ENCODE peak calls at places on chromosome 10, in ten cellular contexts. Q is left ventricle myocardium inferior, G is AG04450, W is GM23338, F is adrenal gland, M is AG04449, Z is WERI-Rb-1, L is Panc1, T is heart left ventricle, D is body of pancreas. P is an unnamed sample.
A peak's percentile ranks its signal among the peaks of the same experiment; 100 is the strongest.

GRCh38 chr10:17599089-17599488 is 18.1 kb downstream of the HACD1 start:
- DNase-seq in Q (no peak), G (peak; percentile 3), W (peak; percentile 64), F (no peak), M (no peak), Z (peak; percentile 14), L (no peak), T (no peak), D (no peak), P (no peak)

GRCh38 chr10:36388162-36388561 is 737.2 kb upstream of the ANKRD30A start:
- DNase-seq in Q (no peak), G (no peak), W (no peak), F (no peak), M (no peak), Z (no peak), L (no peak), T (no peak), D (no peak), P (no peak)

GRCh38 chr10:89158446-89158845 is 48.7 kb downstream of the CH25H start:
- DNase-seq in Q (no peak), G (no peak), W (no peak), F (no peak), M (peak; percentile 94), Z (no peak), L (no peak), T (no peak), D (no peak), P (no peak)

GRCh38 chr10:20334559-20334958 is 518.3 kb downstream of the PLXDC2 start:
- DNase-seq in Q (no peak), G (no peak), W (no peak), F (no peak), M (no peak), Z (no peak), L (no peak), T (no peak), D (no peak), P (no peak)

GRCh38 chr10:122390679-122391078 is 16.2 kb downstream of the PLEKHA1 start:
- DNase-seq in Q (no peak), G (no peak), W (no peak), F (no peak), M (no peak), Z (no peak), L (no peak), T (no peak), D (no peak), P (no peak)

GRCh38 chr10:62166331-62167154 is 102.1 kb downstream of the RTKN2 start:
- DNase-seq in Q (peak; percentile 20), G (peak; percentile 43), W (no peak), F (no peak), M (peak; percentile 64), Z (no peak), L (no peak), T (no peak), D (peak; percentile 14), P (no peak)

GRCh38 chr10:31034041-31034918 is 2.6 kb upstream of the ZNF438 start:
- DNase-seq in Q (no peak), G (peak; percentile 92), W (no peak), F (no peak), M (peak; percentile 96), Z (no peak), L (no peak), T (no peak), D (no peak), P (no peak)

GRCh38 chr10:61125560-61126250 is 181.7 kb upstream of the RHOBTB1 start:
- DNase-seq in Q (no peak), G (no peak), W (no peak), F (no peak), M (no peak), Z (no peak), L (no peak), T (no peak), D (no peak), P (no peak)

GRCh38 chr10:35340975-35341374 is 4.7 kb downstream of the CCNY start:
- DNase-seq in Q (no peak), G (no peak), W (no peak), F (no peak), M (no peak), Z (no peak), L (no peak), T (no peak), D (no peak), P (no peak)

GRCh38 chr10:48239618-48240017 is 34.9 kb downstream of the FRMPD2 start:
- DNase-seq in Q (no peak), G (no peak), W (no peak), F (peak; percentile 13), M (no peak), Z (no peak), L (no peak), T (no peak), D (no peak), P (peak; percentile 46)

GRCh38 chr10:53003094-53003493 is 230.5 kb upstream of the MBL2 start:
- DNase-seq in Q (no peak), G (no peak), W (no peak), F (no peak), M (no peak), Z (no peak), L (no peak), T (no peak), D (no peak), P (no peak)

GRCh38 chr10:131683281-131683861 is 217.4 kb upstream of the PPP2R2D start:
- DNase-seq in Q (no peak), G (no peak), W (no peak), F (no peak), M (no peak), Z (no peak), L (no peak), T (no peak), D (no peak), P (no peak)

GRCh38 chr10:49128854-49129253 is 5.0 kb downstream of the FAM170B start:
- DNase-seq in Q (no peak), G (no peak), W (no peak), F (no peak), M (no peak), Z (no peak), L (no peak), T (no peak), D (no peak), P (no peak)

GRCh38 chr10:109187677-109188076 is 735.6 kb downstream of the XPNPEP1 start:
- DNase-seq in Q (no peak), G (peak; percentile 81), W (no peak), F (no peak), M (no peak), Z (no peak), L (no peak), T (no peak), D (no peak), P (no peak)

GRCh38 chr10:20630092-20630643 is 266.9 kb downstream of the NEBL start:
- DNase-seq in Q (no peak), G (no peak), W (no peak), F (no peak), M (no peak), Z (no peak), L (no peak), T (no peak), D (no peak), P (no peak)

GRCh38 chr10:124347956-124348355 is 70.8 kb downstream of the OAT start:
- DNase-seq in Q (no peak), G (no peak), W (peak; percentile 57), F (no peak), M (no peak), Z (no peak), L (no peak), T (no peak), D (no peak), P (no peak)
- TF ChIP-seq CTCF in Q (no peak), G (no peak), W (peak; percentile 17), F (no peak), M (no peak), Z (no peak), L (no peak), T (no peak), D (no peak), P (no peak)

DNA sequence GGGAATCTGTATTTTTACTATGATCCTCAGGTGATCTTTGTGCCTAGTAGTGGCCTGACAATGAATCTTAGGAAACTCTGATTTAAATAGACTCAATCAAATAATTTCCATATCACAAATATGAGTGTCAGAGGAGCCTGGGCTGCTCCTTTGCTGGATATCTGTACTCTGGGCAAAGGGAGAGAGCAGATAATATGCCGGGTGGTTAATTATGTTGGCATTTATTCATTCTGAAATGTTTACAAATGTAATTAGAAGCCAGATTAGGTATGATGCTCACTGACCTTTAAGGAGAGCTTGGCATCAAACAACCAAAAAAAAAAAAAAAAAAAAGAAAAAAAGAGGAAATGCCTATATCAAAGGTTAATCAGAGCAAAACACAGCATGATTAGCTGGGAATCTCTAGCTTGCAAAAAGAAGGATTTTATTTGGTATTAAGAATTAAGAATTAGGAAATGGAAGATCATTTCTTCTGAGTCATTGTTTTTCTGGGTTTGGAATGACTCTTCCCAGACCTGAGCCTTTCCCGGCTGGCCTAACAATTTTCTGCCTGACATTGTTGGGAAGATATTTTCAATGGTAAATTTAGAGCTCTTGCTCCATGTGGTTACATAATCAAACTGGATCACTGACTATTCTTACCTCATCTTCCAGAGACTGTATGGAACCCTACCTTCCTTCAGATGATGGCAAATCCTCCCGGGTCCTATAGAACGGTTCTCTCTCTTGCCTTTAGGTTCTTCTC is 365.3 kb downstream of the REEP3 start:
- DNase-seq in Q (no peak), G (no peak), W (no peak), F (no peak), M (no peak), Z (no peak), L (no peak), T (no peak), D (no peak), P (no peak)
- H3K4me3 ChIP-seq in Q (no peak overlapping the region), G (no peak overlapping the region), W (no peak overlapping the region), F (no peak overlapping the region), M (no peak overlapping the region), Z (no peak overlapping the region), L (no peak overlapping the region), T (no peak overlapping the region), D (no peak overlapping the region), P (no peak overlapping the region)

GRCh38 chr10:102384053-102384452 is 11.5 kb upstream of the NFKB2 start:
- DNase-seq in Q (no peak), G (no peak), W (peak; percentile 86), F (no peak), M (no peak), Z (no peak), L (no peak), T (no peak), D (no peak), P (no peak)
- TF ChIP-seq CTCF in Q (no peak), G (peak; percentile 27), W (peak; percentile 90), F (peak; percentile 12), M (peak; percentile 26), Z (peak; percentile 69), L (no peak), T (no peak), D (no peak), P (no peak)

DNA sequence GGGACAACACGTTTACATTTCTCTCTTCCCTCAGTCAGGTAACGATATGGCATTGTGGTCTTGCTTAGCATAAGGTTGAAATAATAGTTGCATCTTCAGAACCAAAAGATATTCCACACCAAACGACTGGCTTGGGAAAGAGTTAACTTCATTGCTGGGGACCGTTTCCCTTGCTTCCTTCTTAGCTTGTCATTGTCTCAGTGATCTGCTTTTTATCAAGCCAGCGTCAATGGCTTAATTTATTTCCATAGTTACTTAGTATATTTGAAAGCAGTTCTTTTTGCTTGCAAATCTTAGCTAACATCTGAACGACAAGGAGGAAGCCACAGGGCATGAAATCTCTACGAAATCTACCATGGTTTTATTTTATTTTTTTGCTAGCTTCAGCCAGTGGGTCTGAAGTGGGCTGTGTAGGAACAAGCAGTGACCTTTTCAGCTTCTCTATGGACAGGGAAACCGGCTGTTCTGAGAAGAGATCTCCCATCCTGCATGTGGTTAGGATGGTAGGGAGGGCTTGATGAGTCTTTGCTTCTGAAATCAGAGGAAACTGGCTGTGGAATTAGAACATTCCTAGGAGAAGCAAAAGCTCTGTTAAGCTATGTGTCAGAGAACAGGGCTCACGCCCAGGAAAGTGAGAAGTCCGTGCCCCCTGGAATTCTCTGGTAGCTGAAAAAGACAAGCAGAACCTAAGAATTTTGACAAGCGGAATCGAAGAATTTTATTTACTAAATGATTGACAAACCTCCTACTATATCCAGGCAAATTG is 8.0 kb downstream of the SLC18A2 start:
- DNase-seq in Q (no peak), G (no peak), W (no peak), F (no peak), M (no peak), Z (no peak), L (no peak), T (no peak), D (no peak), P (no peak)
- H3K4me3 ChIP-seq in Q (no peak overlapping the region), G (no peak overlapping the region), W (no peak overlapping the region), F (no peak overlapping the region), M (no peak overlapping the region), Z (no peak overlapping the region), L (no peak overlapping the region), T (no peak overlapping the region), D (no peak overlapping the region), P (no peak overlapping the region)

P was measured in right atrium auricular region.